ENCODE peak calls at places on chromosomes 16 and 17, in seven cellular contexts. One of them, this sample, is unnamed.

GRCh38 chr16:25121824-25122600 is 10.5 kb downstream of the LCMT1 start:
- DNase-seq in activated CD4-positive, CD25-positive, alpha-beta regulatory T cell treated with anti-CD3 and anti-CD28 coated beads, Interleukin-2, amount 50 U/mL, for 16 hours: no peak
- DNase-seq in cardiac fibroblast: no peak
- DNase-seq in T-helper 9 cell: no peak
- DNase-seq in activated CD8-positive, alpha-beta memory T cell treated with anti-CD3 and anti-CD28 coated beads, Interleukin-2, amount 50 U/mL, for 48 hours: no peak
- DNase-seq in activated CD4-positive, alpha-beta T cell treated with anti-CD3 and anti-CD28 coated beads, Interleukin-2, amount 50 U/mL, for 48 hours: no peak
- DNase-seq in GM19239: no peak
- DNase-seq in this sample: no peak

GRCh38 chr17:29583324-29584248 is 5.9 kb downstream of the GIT1 start:
- DNase-seq in activated CD4-positive, CD25-positive, alpha-beta regulatory T cell treated with anti-CD3 and anti-CD28 coated beads, Interleukin-2, amount 50 U/mL, for 16 hours: no peak
- DNase-seq in cardiac fibroblast: no peak
- DNase-seq in T-helper 9 cell: no peak
- DNase-seq in activated CD8-positive, alpha-beta memory T cell treated with anti-CD3 and anti-CD28 coated beads, Interleukin-2, amount 50 U/mL, for 48 hours: no peak
- DNase-seq in activated CD4-positive, alpha-beta T cell treated with anti-CD3 and anti-CD28 coated beads, Interleukin-2, amount 50 U/mL, for 48 hours: no peak
- DNase-seq in GM19239: no peak
- DNase-seq in this sample: no peak

GRCh38 chr17:36592711-36593321 is 1.1 kb downstream of the DHRS11 start:
- DNase-seq in activated CD4-positive, CD25-positive, alpha-beta regulatory T cell treated with anti-CD3 and anti-CD28 coated beads, Interleukin-2, amount 50 U/mL, for 16 hours: no peak
- DNase-seq in cardiac fibroblast: no peak
- DNase-seq in T-helper 9 cell: no peak
- DNase-seq in activated CD8-positive, alpha-beta memory T cell treated with anti-CD3 and anti-CD28 coated beads, Interleukin-2, amount 50 U/mL, for 48 hours: no peak
- DNase-seq in activated CD4-positive, alpha-beta T cell treated with anti-CD3 and anti-CD28 coated beads, Interleukin-2, amount 50 U/mL, for 48 hours: no peak
- DNase-seq in GM19239: no peak
- DNase-seq in this sample: no peak

GRCh38 chr17:74858672-74859438 is 830 bp downstream of the GRIN2C start:
- DNase-seq in activated CD4-positive, CD25-positive, alpha-beta regulatory T cell treated with anti-CD3 and anti-CD28 coated beads, Interleukin-2, amount 50 U/mL, for 16 hours: no peak
- DNase-seq in cardiac fibroblast: no peak
- DNase-seq in T-helper 9 cell: no peak
- DNase-seq in activated CD8-positive, alpha-beta memory T cell treated with anti-CD3 and anti-CD28 coated beads, Interleukin-2, amount 50 U/mL, for 48 hours: no peak
- DNase-seq in activated CD4-positive, alpha-beta T cell treated with anti-CD3 and anti-CD28 coated beads, Interleukin-2, amount 50 U/mL, for 48 hours: no peak
- DNase-seq in GM19239: no peak
- DNase-seq in this sample: peak

GRCh38 chr16:4409081-4409932 is 7.1 kb downstream of the CORO7 start:
- DNase-seq in activated CD4-positive, CD25-positive, alpha-beta regulatory T cell treated with anti-CD3 and anti-CD28 coated beads, Interleukin-2, amount 50 U/mL, for 16 hours: no peak
- DNase-seq in cardiac fibroblast: no peak
- DNase-seq in T-helper 9 cell: no peak
- DNase-seq in activated CD8-positive, alpha-beta memory T cell treated with anti-CD3 and anti-CD28 coated beads, Interleukin-2, amount 50 U/mL, for 48 hours: no peak
- DNase-seq in activated CD4-positive, alpha-beta T cell treated with anti-CD3 and anti-CD28 coated beads, Interleukin-2, amount 50 U/mL, for 48 hours: no peak
- DNase-seq in GM19239: no peak
- DNase-seq in this sample: peak

GRCh38 chr17:80899402-80900268 is 92.0 kb upstream of the CHMP6 start:
- DNase-seq in activated CD4-positive, CD25-positive, alpha-beta regulatory T cell treated with anti-CD3 and anti-CD28 coated beads, Interleukin-2, amount 50 U/mL, for 16 hours: peak
- DNase-seq in cardiac fibroblast: peak
- DNase-seq in T-helper 9 cell: peak
- DNase-seq in activated CD8-positive, alpha-beta memory T cell treated with anti-CD3 and anti-CD28 coated beads, Interleukin-2, amount 50 U/mL, for 48 hours: peak
- DNase-seq in activated CD4-positive, alpha-beta T cell treated with anti-CD3 and anti-CD28 coated beads, Interleukin-2, amount 50 U/mL, for 48 hours: peak
- DNase-seq in GM19239: peak
- DNase-seq in this sample: peak

GRCh38 chr17:78620099-78620498 is 42.9 kb upstream of the DNAH17 start:
- DNase-seq in activated CD4-positive, CD25-positive, alpha-beta regulatory T cell treated with anti-CD3 and anti-CD28 coated beads, Interleukin-2, amount 50 U/mL, for 16 hours: no peak
- DNase-seq in cardiac fibroblast: no peak
- DNase-seq in T-helper 9 cell: no peak
- DNase-seq in activated CD8-positive, alpha-beta memory T cell treated with anti-CD3 and anti-CD28 coated beads, Interleukin-2, amount 50 U/mL, for 48 hours: no peak
- DNase-seq in activated CD4-positive, alpha-beta T cell treated with anti-CD3 and anti-CD28 coated beads, Interleukin-2, amount 50 U/mL, for 48 hours: no peak
- DNase-seq in GM19239: no peak
- DNase-seq in this sample: no peak

GRCh38 chr16:77784441-77785356 is 3.7 kb upstream of the VAT1L start:
- DNase-seq in activated CD4-positive, CD25-positive, alpha-beta regulatory T cell treated with anti-CD3 and anti-CD28 coated beads, Interleukin-2, amount 50 U/mL, for 16 hours: no peak
- DNase-seq in cardiac fibroblast: peak
- DNase-seq in T-helper 9 cell: no peak
- DNase-seq in activated CD8-positive, alpha-beta memory T cell treated with anti-CD3 and anti-CD28 coated beads, Interleukin-2, amount 50 U/mL, for 48 hours: no peak
- DNase-seq in activated CD4-positive, alpha-beta T cell treated with anti-CD3 and anti-CD28 coated beads, Interleukin-2, amount 50 U/mL, for 48 hours: no peak
- DNase-seq in GM19239: no peak
- DNase-seq in this sample: no peak

GRCh38 chr16:84593825-84594724 is 23.8 kb downstream of the COTL1 start:
- DNase-seq in activated CD4-positive, CD25-positive, alpha-beta regulatory T cell treated with anti-CD3 and anti-CD28 coated beads, Interleukin-2, amount 50 U/mL, for 16 hours: peak
- DNase-seq in cardiac fibroblast: no peak
- DNase-seq in T-helper 9 cell: peak
- DNase-seq in activated CD8-positive, alpha-beta memory T cell treated with anti-CD3 and anti-CD28 coated beads, Interleukin-2, amount 50 U/mL, for 48 hours: peak
- DNase-seq in activated CD4-positive, alpha-beta T cell treated with anti-CD3 and anti-CD28 coated beads, Interleukin-2, amount 50 U/mL, for 48 hours: peak
- DNase-seq in GM19239: peak
- DNase-seq in this sample: no peak

GRCh38 chr17:5537251-5537650 is 47.1 kb downstream of the NLRP1 start:
- DNase-seq in activated CD4-positive, CD25-positive, alpha-beta regulatory T cell treated with anti-CD3 and anti-CD28 coated beads, Interleukin-2, amount 50 U/mL, for 16 hours: no peak
- DNase-seq in cardiac fibroblast: no peak
- DNase-seq in T-helper 9 cell: no peak
- DNase-seq in activated CD8-positive, alpha-beta memory T cell treated with anti-CD3 and anti-CD28 coated beads, Interleukin-2, amount 50 U/mL, for 48 hours: no peak
- DNase-seq in activated CD4-positive, alpha-beta T cell treated with anti-CD3 and anti-CD28 coated beads, Interleukin-2, amount 50 U/mL, for 48 hours: no peak
- DNase-seq in GM19239: no peak
- DNase-seq in this sample: no peak

GRCh38 chr16:21260870-21261791 is 17.0 kb downstream of the CRYM start:
- DNase-seq in activated CD4-positive, CD25-positive, alpha-beta regulatory T cell treated with anti-CD3 and anti-CD28 coated beads, Interleukin-2, amount 50 U/mL, for 16 hours: no peak
- DNase-seq in cardiac fibroblast: peak
- DNase-seq in T-helper 9 cell: no peak
- DNase-seq in activated CD8-positive, alpha-beta memory T cell treated with anti-CD3 and anti-CD28 coated beads, Interleukin-2, amount 50 U/mL, for 48 hours: no peak
- DNase-seq in activated CD4-positive, alpha-beta T cell treated with anti-CD3 and anti-CD28 coated beads, Interleukin-2, amount 50 U/mL, for 48 hours: no peak
- DNase-seq in GM19239: no peak
- DNase-seq in this sample: peak

GRCh38 chr17:64252831-64253230 is 10.2 kb downstream of the TEX2 start:
- DNase-seq in activated CD4-positive, CD25-positive, alpha-beta regulatory T cell treated with anti-CD3 and anti-CD28 coated beads, Interleukin-2, amount 50 U/mL, for 16 hours: no peak
- DNase-seq in cardiac fibroblast: no peak
- DNase-seq in T-helper 9 cell: no peak
- DNase-seq in activated CD8-positive, alpha-beta memory T cell treated with anti-CD3 and anti-CD28 coated beads, Interleukin-2, amount 50 U/mL, for 48 hours: no peak
- DNase-seq in activated CD4-positive, alpha-beta T cell treated with anti-CD3 and anti-CD28 coated beads, Interleukin-2, amount 50 U/mL, for 48 hours: no peak
- DNase-seq in GM19239: no peak
- DNase-seq in this sample: peak

GRCh38 chr17:38528101-38528500 is 77.7 kb downstream of the SRCIN1 start:
- DNase-seq in activated CD4-positive, CD25-positive, alpha-beta regulatory T cell treated with anti-CD3 and anti-CD28 coated beads, Interleukin-2, amount 50 U/mL, for 16 hours: no peak
- DNase-seq in cardiac fibroblast: no peak
- DNase-seq in T-helper 9 cell: no peak
- DNase-seq in activated CD8-positive, alpha-beta memory T cell treated with anti-CD3 and anti-CD28 coated beads, Interleukin-2, amount 50 U/mL, for 48 hours: no peak
- DNase-seq in activated CD4-positive, alpha-beta T cell treated with anti-CD3 and anti-CD28 coated beads, Interleukin-2, amount 50 U/mL, for 48 hours: no peak
- DNase-seq in GM19239: no peak
- DNase-seq in this sample: no peak

GRCh38 chr17:55423535-55423934 is 1.9 kb upstream of the MMD start:
- DNase-seq in activated CD4-positive, CD25-positive, alpha-beta regulatory T cell treated with anti-CD3 and anti-CD28 coated beads, Interleukin-2, amount 50 U/mL, for 16 hours: no peak
- DNase-seq in cardiac fibroblast: no peak
- DNase-seq in T-helper 9 cell: no peak
- DNase-seq in activated CD8-positive, alpha-beta memory T cell treated with anti-CD3 and anti-CD28 coated beads, Interleukin-2, amount 50 U/mL, for 48 hours: no peak
- DNase-seq in activated CD4-positive, alpha-beta T cell treated with anti-CD3 and anti-CD28 coated beads, Interleukin-2, amount 50 U/mL, for 48 hours: no peak
- DNase-seq in GM19239: no peak
- DNase-seq in this sample: no peak

GRCh38 chr17:29069526-29070041 is 26.6 kb downstream of the PIPOX start:
- DNase-seq in activated CD4-positive, CD25-positive, alpha-beta regulatory T cell treated with anti-CD3 and anti-CD28 coated beads, Interleukin-2, amount 50 U/mL, for 16 hours: no peak
- DNase-seq in cardiac fibroblast: no peak
- DNase-seq in T-helper 9 cell: no peak
- DNase-seq in activated CD8-positive, alpha-beta memory T cell treated with anti-CD3 and anti-CD28 coated beads, Interleukin-2, amount 50 U/mL, for 48 hours: no peak
- DNase-seq in activated CD4-positive, alpha-beta T cell treated with anti-CD3 and anti-CD28 coated beads, Interleukin-2, amount 50 U/mL, for 48 hours: no peak
- DNase-seq in GM19239: no peak
- DNase-seq in this sample: peak

GRCh38 chr16:3490911-3491629 is 4.2 kb downstream of the C16orf90 start:
- DNase-seq in activated CD4-positive, CD25-positive, alpha-beta regulatory T cell treated with anti-CD3 and anti-CD28 coated beads, Interleukin-2, amount 50 U/mL, for 16 hours: no peak
- DNase-seq in cardiac fibroblast: no peak
- DNase-seq in T-helper 9 cell: no peak
- DNase-seq in activated CD8-positive, alpha-beta memory T cell treated with anti-CD3 and anti-CD28 coated beads, Interleukin-2, amount 50 U/mL, for 48 hours: no peak
- DNase-seq in activated CD4-positive, alpha-beta T cell treated with anti-CD3 and anti-CD28 coated beads, Interleukin-2, amount 50 U/mL, for 48 hours: no peak
- DNase-seq in GM19239: no peak
- DNase-seq in this sample: no peak

This sample was measured in EL.